ENCODE peak calls at places on chromosomes 13 and 19, in five cellular contexts. One of them, this sample, is unnamed.

GRCh38 chr13:43749503-43749902 is 37.3 kb downstream of the ENOX1 start:
- DNase-seq in brain pericyte: no peak
- DNase-seq in stromal cell of bone marrow: no peak
- DNase-seq in HL-60: no peak
- DNase-seq in nephron progenitor cell: no peak
- DNase-seq in this sample: no peak

GRCh38 chr13:109575821-109576220 is 210.6 kb downstream of the IRS2 start:
- DNase-seq in brain pericyte: no peak
- DNase-seq in HL-60: no peak
- DNase-seq in nephron progenitor cell: no peak
- DNase-seq in stromal cell of bone marrow: no peak
- DNase-seq in this sample: no peak

GRCh38 chr13:21676611-21677021 is 5.7 kb downstream of the FGF9 start:
- DNase-seq in stromal cell of bone marrow: no peak
- DNase-seq in brain pericyte: no peak
- DNase-seq in HL-60: no peak
- DNase-seq in nephron progenitor cell: peak; percentile 53
- DNase-seq in this sample: no peak

GRCh38 chr13:54682184-54682583 is 1653.6 kb downstream of the OLFM4 start:
- DNase-seq in brain pericyte: no peak
- DNase-seq in stromal cell of bone marrow: no peak
- DNase-seq in nephron progenitor cell: no peak
- DNase-seq in HL-60: no peak
- DNase-seq in this sample: no peak

GRCh38 chr13:37202264-37202663 is 96.8 kb upstream of the CSNK1A1L start:
- DNase-seq in nephron progenitor cell: no peak
- DNase-seq in stromal cell of bone marrow: no peak
- DNase-seq in HL-60: no peak
- DNase-seq in brain pericyte: no peak
- DNase-seq in this sample: no peak

GRCh38 chr13:113917523-113918371 is 53.9 kb upstream of the GAS6 start:
- DNase-seq in nephron progenitor cell: no peak
- DNase-seq in HL-60: no peak
- DNase-seq in stromal cell of bone marrow: no peak
- DNase-seq in brain pericyte: no peak
- DNase-seq in this sample: no peak

GRCh38 chr19:46716013-46716671 is 772 bp downstream of the PRKD2 start:
- DNase-seq in brain pericyte: no peak
- DNase-seq in nephron progenitor cell: peak; percentile 72
- DNase-seq in HL-60: no peak
- DNase-seq in stromal cell of bone marrow: no peak
- DNase-seq in this sample: no peak

GRCh38 chr13:101611491-101612475 is 159.3 kb downstream of the ITGBL1 start:
- DNase-seq in HL-60: no peak
- DNase-seq in stromal cell of bone marrow: no peak
- DNase-seq in brain pericyte: no peak
- DNase-seq in nephron progenitor cell: no peak
- DNase-seq in this sample: no peak

GRCh38 chr13:29743229-29743786 is 107.1 kb downstream of the UBL3 start:
- DNase-seq in stromal cell of bone marrow: peak; percentile 26
- DNase-seq in HL-60: no peak
- DNase-seq in brain pericyte: no peak
- DNase-seq in nephron progenitor cell: peak; percentile 12
- DNase-seq in this sample: no peak

GRCh38 chr13:76992548-76993001 is 694 bp downstream of the CLN5 start:
- DNase-seq in HL-60: no peak
- DNase-seq in stromal cell of bone marrow: peak; percentile 6
- DNase-seq in brain pericyte: no peak
- DNase-seq in nephron progenitor cell: peak; percentile 21
- DNase-seq in this sample: peak; percentile 49

GRCh38 chr13:20394506-20394905 is 131.2 kb downstream of the CRYL1 start:
- DNase-seq in brain pericyte: no peak
- DNase-seq in stromal cell of bone marrow: no peak
- DNase-seq in nephron progenitor cell: no peak
- DNase-seq in HL-60: no peak
- DNase-seq in this sample: no peak